ENCODE peak calls at places on chromosome 22, in four cellular contexts. One of them, this sample, is unnamed.

GRCh38 chr22:50523806-50524663 is 1.4 kb downstream of the SCO2 start:
- DNase-seq in activated CD4-positive, alpha-beta T cell treated with anti-CD3 and anti-CD28 coated beads for 24 hours: no peak
- DNase-seq in activated naive CD8-positive, alpha-beta T cell treated with anti-CD3 and anti-CD28 coated beads, Interleukin-2, amount 50 U/mL, for 16 hours: no peak
- DNase-seq in A549: no peak
- DNase-seq in this sample: no peak

GRCh38 chr22:36365020-36365411 is 22.8 kb downstream of the MYH9 start:
- DNase-seq in activated CD4-positive, alpha-beta T cell treated with anti-CD3 and anti-CD28 coated beads for 24 hours: peak; percentile 90
- DNase-seq in activated naive CD8-positive, alpha-beta T cell treated with anti-CD3 and anti-CD28 coated beads, Interleukin-2, amount 50 U/mL, for 16 hours: peak; percentile 83
- DNase-seq in A549: peak; percentile 89
- DNase-seq in this sample: no peak

GRCh38 chr22:39635719-39636118 is 65.2 kb downstream of the CACNA1I start:
- DNase-seq in activated CD4-positive, alpha-beta T cell treated with anti-CD3 and anti-CD28 coated beads for 24 hours: no peak
- DNase-seq in activated naive CD8-positive, alpha-beta T cell treated with anti-CD3 and anti-CD28 coated beads, Interleukin-2, amount 50 U/mL, for 16 hours: no peak
- DNase-seq in A549: no peak
- DNase-seq in this sample: no peak

GRCh38 chr22:32018056-32018455 is 25.0 kb upstream of the SLC5A1 start:
- DNase-seq in activated CD4-positive, alpha-beta T cell treated with anti-CD3 and anti-CD28 coated beads for 24 hours: no peak
- DNase-seq in activated naive CD8-positive, alpha-beta T cell treated with anti-CD3 and anti-CD28 coated beads, Interleukin-2, amount 50 U/mL, for 16 hours: no peak
- DNase-seq in A549: no peak
- DNase-seq in this sample: no peak

GRCh38 chr22:46002757-46003270 is 25.9 kb upstream of the WNT7B start:
- DNase-seq in activated CD4-positive, alpha-beta T cell treated with anti-CD3 and anti-CD28 coated beads for 24 hours: no peak
- DNase-seq in activated naive CD8-positive, alpha-beta T cell treated with anti-CD3 and anti-CD28 coated beads, Interleukin-2, amount 50 U/mL, for 16 hours: no peak
- DNase-seq in A549: no peak
- DNase-seq in this sample: no peak

GRCh38 chr22:49400866-49401598 is 426.6 kb downstream of the BRD1 start:
- DNase-seq in activated CD4-positive, alpha-beta T cell treated with anti-CD3 and anti-CD28 coated beads for 24 hours: no peak
- DNase-seq in activated naive CD8-positive, alpha-beta T cell treated with anti-CD3 and anti-CD28 coated beads, Interleukin-2, amount 50 U/mL, for 16 hours: no peak
- DNase-seq in A549: no peak
- DNase-seq in this sample: no peak

GRCh38 chr22:42462016-42462415 is 29.8 kb upstream of the NFAM1 start:
- DNase-seq in activated CD4-positive, alpha-beta T cell treated with anti-CD3 and anti-CD28 coated beads for 24 hours: no peak
- DNase-seq in activated naive CD8-positive, alpha-beta T cell treated with anti-CD3 and anti-CD28 coated beads, Interleukin-2, amount 50 U/mL, for 16 hours: no peak
- DNase-seq in A549: no peak
- DNase-seq in this sample: no peak

GRCh38 chr22:37428649-37429586 is 1.6 kb upstream of the ELFN2 start:
- DNase-seq in activated CD4-positive, alpha-beta T cell treated with anti-CD3 and anti-CD28 coated beads for 24 hours: no peak
- DNase-seq in activated naive CD8-positive, alpha-beta T cell treated with anti-CD3 and anti-CD28 coated beads, Interleukin-2, amount 50 U/mL, for 16 hours: peak; percentile 21
- DNase-seq in A549: peak; percentile 53
- DNase-seq in this sample: no peak

GRCh38 chr22:40413873-40414272 is 43.5 kb downstream of the SGSM3 start:
- DNase-seq in activated CD4-positive, alpha-beta T cell treated with anti-CD3 and anti-CD28 coated beads for 24 hours: no peak
- DNase-seq in activated naive CD8-positive, alpha-beta T cell treated with anti-CD3 and anti-CD28 coated beads, Interleukin-2, amount 50 U/mL, for 16 hours: no peak
- DNase-seq in A549: no peak
- DNase-seq in this sample: no peak

GRCh38 chr22:29503811-29504372 is 23.9 kb downstream of the NEFH start:
- DNase-seq in activated CD4-positive, alpha-beta T cell treated with anti-CD3 and anti-CD28 coated beads for 24 hours: no peak
- DNase-seq in activated naive CD8-positive, alpha-beta T cell treated with anti-CD3 and anti-CD28 coated beads, Interleukin-2, amount 50 U/mL, for 16 hours: no peak
- DNase-seq in A549: peak; percentile 45
- DNase-seq in this sample: no peak

This sample was measured in lung.